ENCODE peak calls at places on chromosomes 5 and 9, in four cellular contexts. F is HCT116; U is effector memory CD4-positive, alpha-beta T cell; A is lung. X is an unnamed sample. For H3K27me3 and H3K9me3, the result is how much of the 10 kb centered on the place peaks cover.

GRCh38 chr5:13378073-13378472 is 566.4 kb downstream of the DNAH5 start:
- DNase-seq in F (no peak), A (no peak), U (no peak), X (no peak)

GRCh38 chr5:139461176-139461575 is 1.4 kb downstream of the ECSCR start:
- DNase-seq in F (no peak), U (no peak), A (no peak), X (no peak)

GRCh38 chr5:138890686-138891085 is 15.6 kb upstream of the LRRTM2 start:
- DNase-seq in A (no peak), U (no peak), F (no peak), X (no peak)

GRCh38 chr5:130747556-130747955 is 417.5 kb downstream of the HINT1 start:
- DNase-seq in A (no peak), U (no peak), F (no peak), X (no peak)

GRCh38 chr5:134600600-134600999 is 32.0 kb downstream of the SAR1B start:
- DNase-seq in F (no peak), U (no peak), A (no peak), X (no peak)

GRCh38 chr9:90775657-90776056 is 26.0 kb upstream of the SYK start:
- DNase-seq in U (no peak), A (no peak), F (no peak), X (no peak)

GRCh38 chr5:76040806-76041205 is 42.4 kb upstream of the SV2C start:
- DNase-seq in F (no peak), A (no peak), U (no peak), X (no peak)

GRCh38 chr5:177327539-177328522 is 16.1 kb upstream of the MXD3 start:
- DNase-seq in A (no peak), F (no peak), U (no peak), X (no peak)

GRCh38 chr5:177358333-177358939 is 712 bp downstream of the RGS14 start:
- DNase-seq in F (no peak), U (no peak), A (no peak), X (no peak)

GRCh38 chr5:5331838-5332237 is 90.6 kb upstream of the ICE1 start:
- DNase-seq in A (no peak), U (no peak), F (no peak), X (no peak)

GRCh38 chr9:19946446-19947109 is 157.7 kb upstream of the SLC24A2 start:
- DNase-seq in A (no peak), U (no peak), F (no peak), X (no peak)

GRCh38 chr9:109417585-109418544 is 80.2 kb downstream of the PTPN3 start:
- DNase-seq in F (no peak), A (no peak), U (no peak), X (no peak)

GRCh38 chr9:19174127-19174921 is 47.0 kb upstream of the PLIN2 start:
- DNase-seq in U (peak), F (peak), A (peak), X (peak)

GRCh38 chr9:87725900-87726709 is at the start of gene CTSL:
- DNase-seq in A (peak), U (peak), F (peak), X (peak)

GRCh38 chr5:52728686-52729085 is 59.0 kb upstream of the ITGA1 start:
- DNase-seq in F (no peak), U (no peak), A (no peak), X (no peak)

GRCh38 chr5:1910861-1911772 is 28.4 kb upstream of the IRX4 start:
- DNase-seq in U (no peak), F (no peak), A (no peak), X (no peak)
- H3K27me3 ChIP-seq in U (under half), F (under half), A (under half), X (under half)

DNA sequence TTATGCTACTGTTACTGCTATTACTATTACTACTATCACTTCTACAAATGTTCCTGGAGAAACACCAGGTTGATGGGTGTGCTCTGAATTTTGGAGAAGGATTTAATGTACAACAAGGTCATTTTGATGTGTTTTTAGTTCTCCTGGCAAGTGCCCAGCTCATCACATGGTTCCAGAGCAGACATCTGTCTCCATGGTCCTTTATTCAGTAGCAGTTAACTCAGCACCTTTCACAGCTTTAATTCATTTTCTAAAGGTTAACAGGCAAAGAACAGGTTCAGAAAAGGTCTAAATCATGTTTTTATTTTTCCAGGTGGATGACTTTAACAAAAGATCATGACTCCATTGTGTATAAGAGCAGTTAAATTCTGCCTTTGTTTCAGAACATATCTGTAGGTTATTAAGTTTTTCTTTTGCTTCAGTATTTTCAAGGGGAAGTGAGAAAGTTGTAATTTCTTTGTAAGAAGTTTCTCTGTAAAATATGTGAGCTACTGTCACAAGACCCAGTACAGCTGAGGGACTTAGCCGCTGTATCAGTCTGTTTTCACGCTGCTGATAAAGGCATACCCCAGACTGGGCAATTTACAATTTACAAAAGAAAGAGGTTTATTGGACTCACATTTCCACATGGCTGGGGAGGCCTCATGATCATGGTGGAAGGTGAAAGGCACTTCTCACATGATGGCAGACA is 41.9 kb downstream of the MTRR start:
- DNase-seq in F (no peak), U (no peak), A (no peak), X (no peak)
- H3K9me3 ChIP-seq in F (under half), U (under half), A (under half), X (under half)

DNA sequence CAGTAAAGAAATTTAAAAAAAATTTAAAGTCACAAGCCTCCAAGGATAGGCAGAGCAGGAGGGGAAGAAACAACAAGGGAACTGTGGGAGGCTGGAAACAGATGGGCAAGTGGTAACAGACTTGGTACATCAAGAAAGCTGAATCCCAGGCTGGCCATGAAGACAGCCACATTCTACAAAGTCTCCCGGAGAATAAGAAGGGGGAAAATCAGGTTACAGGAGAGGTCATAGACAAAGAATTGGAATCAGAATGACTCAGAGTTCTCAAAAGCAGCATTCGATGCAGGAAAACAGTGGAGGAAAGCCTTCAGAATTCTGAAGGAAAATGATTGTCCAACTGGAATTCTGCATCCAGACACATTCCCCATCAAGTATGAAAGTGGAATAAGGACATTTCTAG is 129.7 kb downstream of the ADAMTS2 start:
- DNase-seq in U (no peak), F (no peak), A (no peak), X (no peak)
- H3K27me3 ChIP-seq in U (under half), F (under half), A (under half), X (under half)

GRCh38 chr5:29498860-29499259 is 1694.6 kb upstream of the CDH6 start:
- DNase-seq in F (no peak), A (no peak), U (no peak), X (no peak)
- H3K9me3 ChIP-seq in F (under half), A (under half), U (under half), X (under half)

GRCh38 chr9:114895605-114896004 is 34.8 kb downstream of the TNFSF8 start:
- DNase-seq in A (no peak), F (no peak), U (no peak), X (no peak)

GRCh38 chr9:114896344-114896743 is 34.0 kb downstream of the TNFSF8 start:
- DNase-seq in A (no peak), F (no peak), U (no peak), X (no peak)

GRCh38 chr9:114899461-114899860 is 30.9 kb downstream of the TNFSF8 start:
- DNase-seq in F (no peak), A (no peak), U (no peak), X (no peak)

GRCh38 chr9:114900937-114901802 is 29.2 kb downstream of the TNFSF8 start:
- DNase-seq in U (no peak), A (no peak), F (no peak), X (no peak)

GRCh38 chr9:114898741-114899140 is 31.6 kb downstream of the TNFSF8 start:
- DNase-seq in U (peak), A (no peak), F (no peak), X (no peak)
- H3K27me3 ChIP-seq in U (under half), A (under half), F (under half), X (under half)

DNA sequence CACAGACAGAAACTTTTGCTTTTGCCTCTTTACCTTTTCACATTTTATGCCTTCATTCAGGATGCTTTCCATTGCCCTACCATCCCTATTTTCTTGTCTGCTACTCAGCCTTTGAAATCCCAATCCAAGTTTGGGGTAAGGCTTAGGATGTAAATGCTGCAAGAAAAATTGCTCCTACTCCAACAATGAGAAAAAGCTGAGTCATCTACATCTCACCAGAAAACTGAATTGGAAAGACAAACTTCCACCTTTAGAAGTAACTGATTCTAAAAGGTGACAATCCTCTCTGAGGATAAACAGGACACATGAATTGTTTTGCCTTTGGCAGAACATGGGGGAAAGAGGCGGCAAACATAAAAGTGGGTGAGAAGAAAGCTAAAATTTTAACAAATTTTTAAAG is 295.6 kb downstream of the NR2F1-AS1 start:
- DNase-seq in F (no peak), U (no peak), A (no peak), X (no peak)
- H3K9me3 ChIP-seq in F (under half), U (under half), A (under half), X (under half)